ENCODE peak calls at places on chromosome 5, in five cellular contexts. One of them, this sample, is unnamed.

GRCh38 chr5:151020304-151021031 is at the start of gene GPX3:
- DNase-seq in IMR-90: peak; percentile 25
- DNase-seq in suprapubic skin: peak; percentile 97
- DNase-seq in GM12878: no peak
- DNase-seq in esophagus muscularis mucosa: peak; percentile 98
- DNase-seq in this sample: peak; percentile 87

GRCh38 chr5:160480652-160481051 is 59.0 kb downstream of the PTTG1 start:
- DNase-seq in IMR-90: no peak
- DNase-seq in suprapubic skin: no peak
- DNase-seq in GM12878: no peak
- DNase-seq in esophagus muscularis mucosa: no peak
- DNase-seq in this sample: no peak

GRCh38 chr5:114789773-114790402 is 379.8 kb downstream of the TRIM36 start:
- DNase-seq in IMR-90: no peak
- DNase-seq in suprapubic skin: no peak
- DNase-seq in GM12878: no peak
- DNase-seq in esophagus muscularis mucosa: no peak
- DNase-seq in this sample: no peak

GRCh38 chr5:169029087-169029486 is 271.9 kb downstream of the SLIT3 start:
- DNase-seq in IMR-90: no peak
- DNase-seq in suprapubic skin: no peak
- DNase-seq in GM12878: no peak
- DNase-seq in esophagus muscularis mucosa: no peak
- DNase-seq in this sample: no peak

GRCh38 chr5:137039939-137040515 is 459.1 kb downstream of the SPOCK1 start:
- DNase-seq in IMR-90: no peak
- DNase-seq in suprapubic skin: no peak
- DNase-seq in GM12878: no peak
- DNase-seq in esophagus muscularis mucosa: no peak
- DNase-seq in this sample: no peak

GRCh38 chr5:128539038-128539429 is 989 bp upstream of the FBN2 start:
- DNase-seq in IMR-90: no peak
- DNase-seq in suprapubic skin: no peak
- DNase-seq in GM12878: no peak
- DNase-seq in esophagus muscularis mucosa: no peak
- DNase-seq in this sample: no peak

GRCh38 chr5:170311856-170312405 is 14.4 kb upstream of the LCP2 start:
- DNase-seq in IMR-90: no peak
- DNase-seq in suprapubic skin: no peak
- DNase-seq in GM12878: no peak
- DNase-seq in esophagus muscularis mucosa: no peak
- DNase-seq in this sample: no peak

GRCh38 chr5:177025139-177025538 is 2.6 kb downstream of the ZNF346 start:
- DNase-seq in IMR-90: no peak
- DNase-seq in suprapubic skin: no peak
- DNase-seq in GM12878: no peak
- DNase-seq in esophagus muscularis mucosa: no peak
- DNase-seq in this sample: no peak

GRCh38 chr5:159435855-159436254 is 105.6 kb upstream of the IL12B start:
- DNase-seq in IMR-90: no peak
- DNase-seq in suprapubic skin: no peak
- DNase-seq in GM12878: no peak
- DNase-seq in esophagus muscularis mucosa: no peak
- DNase-seq in this sample: no peak

GRCh38 chr5:62306494-62307363 is 723 bp downstream of the KIF2A start:
- DNase-seq in IMR-90: peak; percentile 35
- DNase-seq in suprapubic skin: peak; percentile 82
- DNase-seq in GM12878: no peak
- DNase-seq in esophagus muscularis mucosa: no peak
- DNase-seq in this sample: peak; percentile 29

GRCh38 chr5:150517272-150518152 is 9.6 kb downstream of the NDST1 start:
- DNase-seq in IMR-90: peak; percentile 98
- DNase-seq in suprapubic skin: no peak
- DNase-seq in GM12878: no peak
- DNase-seq in esophagus muscularis mucosa: no peak
- DNase-seq in this sample: peak; percentile 99

GRCh38 chr5:67941750-67942450 is 273.7 kb upstream of the PIK3R1 start:
- DNase-seq in IMR-90: no peak
- DNase-seq in suprapubic skin: no peak
- DNase-seq in GM12878: no peak
- DNase-seq in esophagus muscularis mucosa: no peak
- DNase-seq in this sample: no peak
- H3K4me3 ChIP-seq in IMR-90: no peak overlapping the region
- H3K4me3 ChIP-seq in suprapubic skin: no peak overlapping the region
- H3K4me3 ChIP-seq in GM12878: no peak overlapping the region
- H3K4me3 ChIP-seq in esophagus muscularis mucosa: no peak overlapping the region
- H3K4me3 ChIP-seq in this sample: no peak overlapping the region

GRCh38 chr5:141363952-141364660 is at the start of gene PCDHGA5:
- DNase-seq in IMR-90: peak; percentile 40
- DNase-seq in suprapubic skin: no peak
- DNase-seq in GM12878: no peak
- DNase-seq in esophagus muscularis mucosa: no peak
- DNase-seq in this sample: no peak
- H3K9me3 ChIP-seq in IMR-90: peaks cover 51% of the 10 kb centered on the region
- H3K9me3 ChIP-seq in suprapubic skin: peaks cover 61% of the 10 kb centered on the region
- H3K9me3 ChIP-seq in GM12878: peaks cover 15% of the 10 kb centered on the region
- H3K9me3 ChIP-seq in esophagus muscularis mucosa: peaks cover 100% of the 10 kb centered on the region
- H3K9me3 ChIP-seq in this sample: no peaks in the 10 kb centered on the region

GRCh38 chr5:141917760-141918159 is 5.9 kb upstream of the DELE1 start:
- DNase-seq in IMR-90: no peak
- DNase-seq in suprapubic skin: no peak
- DNase-seq in GM12878: no peak
- DNase-seq in esophagus muscularis mucosa: no peak
- DNase-seq in this sample: no peak

GRCh38 chr5:141916522-141916921 is 7.1 kb upstream of the DELE1 start:
- DNase-seq in IMR-90: no peak
- DNase-seq in suprapubic skin: no peak
- DNase-seq in GM12878: no peak
- DNase-seq in esophagus muscularis mucosa: no peak
- DNase-seq in this sample: no peak

GRCh38 chr5:141920771-141921170 is 2.9 kb upstream of the DELE1 start:
- DNase-seq in IMR-90: no peak
- DNase-seq in suprapubic skin: no peak
- DNase-seq in GM12878: no peak
- DNase-seq in esophagus muscularis mucosa: no peak
- DNase-seq in this sample: no peak

GRCh38 chr5:141915881-141916336 is 7.8 kb upstream of the DELE1 start:
- DNase-seq in IMR-90: no peak
- DNase-seq in suprapubic skin: no peak
- DNase-seq in GM12878: no peak
- DNase-seq in esophagus muscularis mucosa: no peak
- DNase-seq in this sample: no peak

GRCh38 chr5:141919218-141920129 is 4.2 kb upstream of the DELE1 start:
- DNase-seq in IMR-90: no peak
- DNase-seq in suprapubic skin: no peak
- DNase-seq in GM12878: no peak
- DNase-seq in esophagus muscularis mucosa: no peak
- DNase-seq in this sample: no peak
- TF ChIP-seq POLR2A in IMR-90: no peak
- TF ChIP-seq POLR2A in suprapubic skin: no peak
- TF ChIP-seq POLR2A in GM12878: no peak
- TF ChIP-seq POLR2A in esophagus muscularis mucosa: no peak
- TF ChIP-seq POLR2A in this sample: no peak

DNA sequence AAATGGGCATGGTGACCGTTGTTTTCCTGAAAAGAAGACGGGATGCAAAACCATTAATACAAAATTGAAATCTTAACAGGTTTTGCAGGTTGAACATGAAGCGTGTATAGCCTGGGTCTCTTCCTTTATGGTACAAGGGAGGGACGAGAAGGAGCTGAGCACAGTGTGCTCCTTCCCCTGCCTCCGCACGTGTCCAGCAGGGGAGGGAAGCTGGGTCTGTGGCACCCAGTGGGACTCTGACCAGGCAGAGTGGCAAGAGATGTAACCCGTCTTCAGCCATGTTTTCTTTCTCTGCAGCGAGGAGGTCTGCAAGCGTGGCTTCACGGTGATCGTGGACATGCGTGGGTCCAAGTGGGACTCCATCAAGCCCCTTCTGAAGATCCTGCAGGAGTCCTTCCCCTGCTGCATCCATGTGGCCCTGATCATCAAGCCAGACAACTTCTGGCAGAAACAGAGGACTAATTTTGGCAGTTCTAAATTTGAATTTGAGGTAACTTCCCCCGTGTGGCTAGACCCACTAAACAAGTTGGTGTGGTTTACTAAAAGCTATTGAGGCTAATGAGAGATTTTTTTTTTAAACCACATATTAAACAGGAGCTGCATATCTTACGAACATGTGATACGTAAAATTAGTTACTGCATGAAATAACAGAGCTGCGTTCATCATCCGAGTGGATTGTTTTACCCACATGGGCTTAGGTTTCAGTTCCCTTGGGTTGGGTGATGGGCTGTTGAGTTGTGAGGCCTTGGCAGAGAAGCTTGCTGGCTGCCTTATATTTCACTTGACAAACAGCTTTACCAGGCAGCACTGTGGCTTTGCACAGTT is 143.6 kb downstream of the TRIO start:
- DNase-seq in IMR-90: no peak
- DNase-seq in suprapubic skin: no peak
- DNase-seq in GM12878: peak; percentile 86
- DNase-seq in esophagus muscularis mucosa: no peak
- DNase-seq in this sample: no peak
- H3K4me3 ChIP-seq in IMR-90: no peak overlapping the region
- H3K4me3 ChIP-seq in suprapubic skin: no peak overlapping the region
- H3K4me3 ChIP-seq in GM12878: no peak overlapping the region
- H3K4me3 ChIP-seq in esophagus muscularis mucosa: no peak overlapping the region
- H3K4me3 ChIP-seq in this sample: no peak overlapping the region

DNA sequence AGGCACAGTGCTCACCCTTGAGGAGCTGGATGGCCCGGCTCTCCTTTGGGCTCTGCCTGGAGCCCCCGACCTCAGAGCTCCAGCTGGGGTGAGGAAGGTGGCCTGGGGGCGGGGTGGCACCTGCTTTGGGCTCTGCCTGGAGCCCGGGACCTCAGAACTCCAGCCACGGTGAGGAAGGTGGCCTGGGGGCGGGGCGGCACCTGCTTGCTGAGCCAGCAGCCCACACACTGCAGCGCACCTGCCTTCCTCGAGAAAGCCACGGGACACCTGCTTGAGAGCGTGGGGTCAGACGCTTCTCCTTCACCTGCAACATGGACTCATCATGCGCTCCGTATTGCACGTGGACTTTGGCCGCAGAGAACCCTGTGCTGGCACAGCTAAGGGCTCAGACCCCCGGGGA is 51.8 kb downstream of the IRX2 start:
- DNase-seq in IMR-90: no peak
- DNase-seq in suprapubic skin: no peak
- DNase-seq in GM12878: no peak
- DNase-seq in esophagus muscularis mucosa: no peak
- DNase-seq in this sample: no peak
- H3K9me3 ChIP-seq in IMR-90: peaks cover 35% of the 10 kb centered on the region
- H3K9me3 ChIP-seq in suprapubic skin: no peaks in the 10 kb centered on the region
- H3K9me3 ChIP-seq in GM12878: no peaks in the 10 kb centered on the region
- H3K9me3 ChIP-seq in esophagus muscularis mucosa: no peaks in the 10 kb centered on the region
- H3K9me3 ChIP-seq in this sample: no peaks in the 10 kb centered on the region

GRCh38 chr5:95881833-95882232 is 59.3 kb upstream of the GLRX start:
- DNase-seq in IMR-90: no peak
- DNase-seq in suprapubic skin: no peak
- DNase-seq in GM12878: no peak
- DNase-seq in esophagus muscularis mucosa: no peak
- DNase-seq in this sample: no peak

GRCh38 chr5:95884021-95884333 is 61.5 kb upstream of the GLRX start:
- DNase-seq in IMR-90: peak; percentile 68
- DNase-seq in suprapubic skin: no peak
- DNase-seq in GM12878: no peak
- DNase-seq in esophagus muscularis mucosa: no peak
- DNase-seq in this sample: no peak

GRCh38 chr5:95886340-95887044 is 64.0 kb upstream of the GLRX start:
- DNase-seq in IMR-90: no peak
- DNase-seq in suprapubic skin: no peak
- DNase-seq in GM12878: no peak
- DNase-seq in esophagus muscularis mucosa: no peak
- DNase-seq in this sample: no peak

GRCh38 chr5:95884511-95884910 is 62.0 kb upstream of the GLRX start:
- DNase-seq in IMR-90: no peak
- DNase-seq in suprapubic skin: no peak
- DNase-seq in GM12878: no peak
- DNase-seq in esophagus muscularis mucosa: no peak
- DNase-seq in this sample: no peak

GRCh38 chr5:95883185-95884020 is 60.9 kb upstream of the GLRX start:
- DNase-seq in IMR-90: no peak
- DNase-seq in suprapubic skin: no peak
- DNase-seq in GM12878: peak; percentile 48
- DNase-seq in esophagus muscularis mucosa: no peak
- DNase-seq in this sample: no peak
- TF ChIP-seq POLR2A in IMR-90: peak; percentile 45
- TF ChIP-seq POLR2A in suprapubic skin: no peak
- TF ChIP-seq POLR2A in GM12878: no peak
- TF ChIP-seq POLR2A in esophagus muscularis mucosa: no peak
- TF ChIP-seq POLR2A in this sample: no peak